ENCODE peak calls at places on chromosome 7, in eight cellular contexts. W is HCT116, A is RWPE1, O is progenitor cell of endocrine pancreas, B is tibial nerve, V is left colon, N is left ventricle myocardium inferior, R is left lung. K is an unnamed sample.

GRCh38 chr7:35797311-35797710 is 3.5 kb upstream of the SEPTIN7 start:
- DNase-seq in A (no peak), V (no peak), O (no peak), B (no peak), N (no peak), R (no peak), W (no peak), K (no peak)

GRCh38 chr7:13800694-13801448 is 188.6 kb downstream of the ETV1 start:
- DNase-seq in N (no peak), R (no peak), V (no peak), A (peak), B (no peak), W (no peak), O (no peak), K (peak)

GRCh38 chr7:139651308-139651707 is 126.5 kb downstream of the HIPK2 start:
- DNase-seq in B (no peak), A (no peak), V (no peak), R (no peak), N (no peak), W (no peak), O (no peak), K (peak)

GRCh38 chr7:102303669-102304422 is 17.2 kb downstream of the SH2B2 start:
- DNase-seq in W (no peak), O (no peak), N (no peak), B (no peak), V (no peak), R (no peak), A (no peak), K (no peak)

GRCh38 chr7:46135561-46135960 is 214.5 kb upstream of the IGFBP3 start:
- DNase-seq in N (no peak), A (no peak), B (no peak), V (no peak), O (no peak), R (no peak), W (no peak), K (no peak)

GRCh38 chr7:2520131-2520807 is 695 bp downstream of the LFNG start:
- DNase-seq in A (no peak), R (peak), O (no peak), N (no peak), B (no peak), V (peak), W (no peak), K (peak)

GRCh38 chr7:18177815-18178660 is 150.4 kb upstream of the PRPS1L1 start:
- DNase-seq in R (peak), N (no peak), V (no peak), B (no peak), W (no peak), O (no peak), A (peak), K (no peak)

GRCh38 chr7:159006610-159007130 is 138.0 kb downstream of the VIPR2 start:
- DNase-seq in B (no peak), V (no peak), O (no peak), W (no peak), N (no peak), A (no peak), R (peak), K (no peak)

GRCh38 chr7:107725138-107725740 is 18.7 kb upstream of the CBLL1 start:
- DNase-seq in B (peak), N (no peak), O (no peak), V (no peak), R (no peak), A (peak), W (peak), K (peak)

GRCh38 chr7:25696565-25696964 is 455.4 kb upstream of the NFE2L3 start:
- DNase-seq in O (no peak), V (no peak), W (no peak), N (no peak), R (no peak), B (no peak), A (no peak), K (no peak)

GRCh38 chr7:42502022-42502421 is 265.0 kb upstream of the GLI3 start:
- DNase-seq in R (no peak), B (no peak), O (no peak), N (no peak), V (no peak), A (peak), W (no peak), K (peak)

GRCh38 chr7:55245271-55245723 is 119.8 kb upstream of the LANCL2 start:
- DNase-seq in B (no peak), O (no peak), W (no peak), N (no peak), R (no peak), V (no peak), A (peak), K (no peak)

GRCh38 chr7:129721139-129721538 is 109.6 kb downstream of the NRF1 start:
- DNase-seq in W (no peak), B (no peak), N (no peak), A (no peak), R (no peak), O (no peak), V (no peak), K (no peak)

GRCh38 chr7:28298870-28299484 is 113.3 kb upstream of the CREB5 start:
- DNase-seq in O (no peak), A (peak), B (peak), V (no peak), W (peak), R (no peak), N (no peak), K (peak)

GRCh38 chr7:148303295-148304013 is 287.1 kb upstream of the C7orf33 start:
- DNase-seq in B (peak), O (no peak), W (no peak), R (no peak), A (peak), V (peak), N (peak), K (peak)

GRCh38 chr7:75992083-75992755 is 2.2 kb downstream of the TMEM120A start:
- DNase-seq in A (no peak), O (no peak), N (no peak), V (no peak), R (peak), B (no peak), W (no peak), K (no peak)

GRCh38 chr7:29408841-29409243 is 154.8 kb upstream of the PRR15 start:
- DNase-seq in O (peak), B (peak), N (no peak), V (no peak), W (peak), A (peak), R (no peak), K (peak)

GRCh38 chr7:27164381-27165088 is 802 bp downstream of the HOXA9 start:
- DNase-seq in B (no peak), R (peak), A (no peak), V (peak), W (no peak), O (no peak), N (peak), K (peak)

GRCh38 chr7:64890761-64891666 is 12.1 kb upstream of the ZNF273 start:
- DNase-seq in A (peak), O (no peak), V (no peak), N (no peak), B (no peak), W (no peak), R (no peak), K (peak)

GRCh38 chr7:81029523-81029922 is 110.7 kb upstream of the SEMA3C start:
- DNase-seq in O (no peak), W (no peak), R (no peak), B (no peak), V (no peak), N (no peak), A (no peak), K (no peak)

GRCh38 chr7:30266686-30267085 is 17.7 kb upstream of the ZNRF2 start:
- DNase-seq in R (no peak), N (no peak), W (no peak), V (no peak), B (no peak), A (no peak), O (no peak), K (no peak)

GRCh38 chr7:80145780-80146422 is 11.3 kb downstream of the GNAI1 start:
- DNase-seq in B (no peak), V (no peak), R (no peak), O (no peak), A (no peak), N (no peak), W (no peak), K (peak)

GRCh38 chr7:143407296-143408246 is 1.1 kb downstream of the EPHA1 start:
- DNase-seq in R (no peak), N (no peak), A (peak), V (no peak), W (no peak), B (no peak), O (no peak), K (no peak)

GRCh38 chr7:131753620-131754222 is 197.3 kb upstream of the PODXL start:
- DNase-seq in A (peak), R (no peak), O (peak), B (no peak), W (peak), V (no peak), N (no peak), K (no peak)

GRCh38 chr7:101696-102376 is 90.5 kb upstream of the FAM20C start:
- DNase-seq in W (no peak), B (no peak), A (peak), V (no peak), R (no peak), O (no peak), N (no peak), K (peak)

GRCh38 chr7:33831389-33832118 is 73.8 kb upstream of the BMPER start:
- DNase-seq in R (no peak), N (peak), W (no peak), A (peak), B (peak), O (no peak), V (no peak), K (peak)

GRCh38 chr7:30411173-30411572 is 67.4 kb downstream of the NOD1 start:
- DNase-seq in B (no peak), N (no peak), V (no peak), A (no peak), W (no peak), O (no peak), R (no peak), K (no peak)

GRCh38 chr7:140673770-140674155 is 1.0 kb downstream of the ADCK2 start:
- DNase-seq in O (no peak), N (no peak), A (no peak), V (no peak), W (no peak), B (no peak), R (no peak), K (no peak)

GRCh38 chr7:54563329-54563916 is 21.2 kb downstream of the VSTM2A start:
- DNase-seq in O (no peak), V (no peak), R (no peak), A (no peak), N (no peak), W (no peak), B (no peak), K (no peak)

GRCh38 chr7:130733866-130734524 is at the start of gene KLF14:
- DNase-seq in N (peak), O (peak), V (no peak), R (peak), A (peak), W (peak), B (no peak), K (peak)

GRCh38 chr7:129845178-129845971 is 107.4 kb downstream of the UBE2H start:
- DNase-seq in A (peak), O (no peak), N (no peak), B (no peak), V (no peak), W (peak), R (no peak), K (peak)

GRCh38 chr7:116180302-116180701 is 30.0 kb upstream of the TES start:
- DNase-seq in V (no peak), W (peak), A (peak), R (no peak), B (peak), O (no peak), N (no peak), K (peak)

GRCh38 chr7:110502893-110503465 is 587.9 kb upstream of the LRRN3 start:
- DNase-seq in V (no peak), O (no peak), W (no peak), N (no peak), R (no peak), B (no peak), A (no peak), K (peak)

GRCh38 chr7:8035647-8036518 is 67.3 kb downstream of the GLCCI1 start:
- DNase-seq in R (no peak), B (no peak), A (no peak), W (peak), N (no peak), O (no peak), V (no peak), K (peak)

GRCh38 chr7:101522021-101522420 is 107.1 kb downstream of the MYL10 start:
- DNase-seq in W (no peak), O (no peak), A (no peak), V (no peak), B (no peak), N (no peak), R (no peak), K (no peak)

GRCh38 chr7:20624666-20625385 is 9.4 kb downstream of the ABCB5 start:
- DNase-seq in R (peak), N (no peak), W (no peak), O (no peak), B (no peak), V (no peak), A (no peak), K (no peak)

GRCh38 chr7:29478218-29478617 is 85.4 kb upstream of the PRR15 start:
- DNase-seq in N (no peak), A (no peak), V (no peak), O (no peak), R (no peak), B (no peak), W (no peak), K (no peak)

GRCh38 chr7:5077740-5078139 is 32.1 kb downstream of the RBAK start:
- DNase-seq in N (no peak), W (no peak), O (no peak), A (no peak), R (peak), B (no peak), V (no peak), K (no peak)

GRCh38 chr7:157528785-157529341 is 192.1 kb downstream of the DNAJB6 start:
- DNase-seq in N (no peak), A (no peak), W (no peak), B (no peak), R (no peak), O (peak), V (no peak), K (no peak)

GRCh38 chr7:43439631-43440401 is 143.1 kb upstream of the STK17A start:
- DNase-seq in N (no peak), A (peak), W (peak), B (no peak), V (no peak), O (peak), R (peak), K (peak)

K was measured in mammary epithelial cell.